ENCODE peak calls at places on chromosomes 12 and 14, in ten cellular contexts. One of them, this sample, is unnamed.

GRCh38 chr12:130713581-130713991 is 2.5 kb downstream of the RIMBP2 start:
- DNase-seq in C1 segment of cervical spinal cord: no peak
- DNase-seq in GM18507: no peak
- DNase-seq in WERI-Rb-1: peak; percentile 64
- DNase-seq in MG63: no peak
- DNase-seq in neural progenitor cell: no peak
- DNase-seq in activated naive CD8-positive, alpha-beta T cell treated with anti-CD3 and anti-CD28 coated beads, Interleukin-2, amount 50 U/mL, for 24 hours: no peak
- DNase-seq in natural killer cell: no peak
- DNase-seq in NAMALWA: no peak
- DNase-seq in heart left ventricle: peak; percentile 56
- DNase-seq in this sample: no peak

GRCh38 chr14:88844980-88845491 is 20.6 kb downstream of the TTC8 start:
- DNase-seq in neural progenitor cell: no peak
- DNase-seq in MG63: no peak
- DNase-seq in C1 segment of cervical spinal cord: no peak
- DNase-seq in natural killer cell: no peak
- DNase-seq in GM18507: no peak
- DNase-seq in NAMALWA: no peak
- DNase-seq in activated naive CD8-positive, alpha-beta T cell treated with anti-CD3 and anti-CD28 coated beads, Interleukin-2, amount 50 U/mL, for 24 hours: no peak
- DNase-seq in WERI-Rb-1: no peak
- DNase-seq in heart left ventricle: no peak
- DNase-seq in this sample: no peak

GRCh38 chr12:76303365-76303764 is 44.9 kb downstream of the BBS10 start:
- DNase-seq in neural progenitor cell: no peak
- DNase-seq in heart left ventricle: no peak
- DNase-seq in GM18507: no peak
- DNase-seq in C1 segment of cervical spinal cord: no peak
- DNase-seq in activated naive CD8-positive, alpha-beta T cell treated with anti-CD3 and anti-CD28 coated beads, Interleukin-2, amount 50 U/mL, for 24 hours: no peak
- DNase-seq in NAMALWA: no peak
- DNase-seq in MG63: peak; percentile 30
- DNase-seq in WERI-Rb-1: no peak
- DNase-seq in natural killer cell: no peak
- DNase-seq in this sample: no peak

GRCh38 chr12:98221243-98221808 is 294.1 kb upstream of the TMPO start:
- DNase-seq in natural killer cell: no peak
- DNase-seq in heart left ventricle: no peak
- DNase-seq in activated naive CD8-positive, alpha-beta T cell treated with anti-CD3 and anti-CD28 coated beads, Interleukin-2, amount 50 U/mL, for 24 hours: no peak
- DNase-seq in MG63: no peak
- DNase-seq in WERI-Rb-1: no peak
- DNase-seq in NAMALWA: no peak
- DNase-seq in C1 segment of cervical spinal cord: no peak
- DNase-seq in GM18507: no peak
- DNase-seq in neural progenitor cell: peak; percentile 4
- DNase-seq in this sample: no peak

GRCh38 chr12:97535582-97535981 is 73.0 kb downstream of the RMST start:
- DNase-seq in neural progenitor cell: no peak
- DNase-seq in C1 segment of cervical spinal cord: no peak
- DNase-seq in heart left ventricle: no peak
- DNase-seq in natural killer cell: no peak
- DNase-seq in MG63: no peak
- DNase-seq in WERI-Rb-1: no peak
- DNase-seq in GM18507: no peak
- DNase-seq in activated naive CD8-positive, alpha-beta T cell treated with anti-CD3 and anti-CD28 coated beads, Interleukin-2, amount 50 U/mL, for 24 hours: no peak
- DNase-seq in NAMALWA: no peak
- DNase-seq in this sample: no peak

GRCh38 chr14:65219353-65219752 is 117.0 kb upstream of the MAX start:
- DNase-seq in GM18507: no peak
- DNase-seq in activated naive CD8-positive, alpha-beta T cell treated with anti-CD3 and anti-CD28 coated beads, Interleukin-2, amount 50 U/mL, for 24 hours: no peak
- DNase-seq in heart left ventricle: no peak
- DNase-seq in NAMALWA: no peak
- DNase-seq in neural progenitor cell: no peak
- DNase-seq in natural killer cell: no peak
- DNase-seq in MG63: no peak
- DNase-seq in C1 segment of cervical spinal cord: no peak
- DNase-seq in WERI-Rb-1: no peak
- DNase-seq in this sample: no peak

GRCh38 chr12:86698581-86698980 is 442.4 kb upstream of the MGAT4C start:
- DNase-seq in GM18507: no peak
- DNase-seq in heart left ventricle: no peak
- DNase-seq in natural killer cell: no peak
- DNase-seq in WERI-Rb-1: no peak
- DNase-seq in activated naive CD8-positive, alpha-beta T cell treated with anti-CD3 and anti-CD28 coated beads, Interleukin-2, amount 50 U/mL, for 24 hours: no peak
- DNase-seq in MG63: no peak
- DNase-seq in NAMALWA: no peak
- DNase-seq in neural progenitor cell: no peak
- DNase-seq in C1 segment of cervical spinal cord: no peak
- DNase-seq in this sample: no peak

GRCh38 chr12:2284321-2284813 is 231.6 kb downstream of the CACNA1C start:
- DNase-seq in heart left ventricle: no peak
- DNase-seq in GM18507: no peak
- DNase-seq in neural progenitor cell: no peak
- DNase-seq in WERI-Rb-1: no peak
- DNase-seq in NAMALWA: no peak
- DNase-seq in C1 segment of cervical spinal cord: no peak
- DNase-seq in activated naive CD8-positive, alpha-beta T cell treated with anti-CD3 and anti-CD28 coated beads, Interleukin-2, amount 50 U/mL, for 24 hours: no peak
- DNase-seq in natural killer cell: no peak
- DNase-seq in MG63: peak; percentile 76
- DNase-seq in this sample: no peak

GRCh38 chr12:124293286-124294003 is 1.4 kb upstream of the RFLNA start:
- DNase-seq in GM18507: no peak
- DNase-seq in NAMALWA: no peak
- DNase-seq in C1 segment of cervical spinal cord: no peak
- DNase-seq in natural killer cell: no peak
- DNase-seq in WERI-Rb-1: no peak
- DNase-seq in MG63: no peak
- DNase-seq in neural progenitor cell: no peak
- DNase-seq in activated naive CD8-positive, alpha-beta T cell treated with anti-CD3 and anti-CD28 coated beads, Interleukin-2, amount 50 U/mL, for 24 hours: no peak
- DNase-seq in heart left ventricle: no peak
- DNase-seq in this sample: no peak

GRCh38 chr12:2332266-2332665 is 279.5 kb downstream of the CACNA1C start:
- DNase-seq in GM18507: no peak
- DNase-seq in WERI-Rb-1: no peak
- DNase-seq in NAMALWA: no peak
- DNase-seq in C1 segment of cervical spinal cord: no peak
- DNase-seq in MG63: no peak
- DNase-seq in heart left ventricle: no peak
- DNase-seq in activated naive CD8-positive, alpha-beta T cell treated with anti-CD3 and anti-CD28 coated beads, Interleukin-2, amount 50 U/mL, for 24 hours: no peak
- DNase-seq in natural killer cell: no peak
- DNase-seq in neural progenitor cell: no peak
- DNase-seq in this sample: no peak

GRCh38 chr12:89709994-89710872 is 1.6 kb upstream of the ATP2B1 start:
- DNase-seq in heart left ventricle: peak; percentile 85
- DNase-seq in MG63: peak; percentile 63
- DNase-seq in GM18507: peak; percentile 18
- DNase-seq in C1 segment of cervical spinal cord: no peak
- DNase-seq in activated naive CD8-positive, alpha-beta T cell treated with anti-CD3 and anti-CD28 coated beads, Interleukin-2, amount 50 U/mL, for 24 hours: peak; percentile 58
- DNase-seq in natural killer cell: no peak
- DNase-seq in NAMALWA: no peak
- DNase-seq in neural progenitor cell: peak; percentile 77
- DNase-seq in WERI-Rb-1: peak; percentile 67
- DNase-seq in this sample: peak; percentile 46

GRCh38 chr14:35161231-35161630 is 38.9 kb downstream of the PRORP start:
- DNase-seq in MG63: no peak
- DNase-seq in heart left ventricle: no peak
- DNase-seq in NAMALWA: no peak
- DNase-seq in neural progenitor cell: no peak
- DNase-seq in C1 segment of cervical spinal cord: no peak
- DNase-seq in natural killer cell: no peak
- DNase-seq in GM18507: no peak
- DNase-seq in WERI-Rb-1: no peak
- DNase-seq in activated naive CD8-positive, alpha-beta T cell treated with anti-CD3 and anti-CD28 coated beads, Interleukin-2, amount 50 U/mL, for 24 hours: no peak
- DNase-seq in this sample: no peak

GRCh38 chr14:76227450-76228050 is 75.8 kb downstream of the GPATCH2L start:
- DNase-seq in MG63: no peak
- DNase-seq in neural progenitor cell: no peak
- DNase-seq in C1 segment of cervical spinal cord: no peak
- DNase-seq in heart left ventricle: no peak
- DNase-seq in WERI-Rb-1: no peak
- DNase-seq in NAMALWA: no peak
- DNase-seq in natural killer cell: no peak
- DNase-seq in GM18507: no peak
- DNase-seq in activated naive CD8-positive, alpha-beta T cell treated with anti-CD3 and anti-CD28 coated beads, Interleukin-2, amount 50 U/mL, for 24 hours: no peak
- DNase-seq in this sample: no peak

GRCh38 chr12:28010036-28010435 is 37.5 kb upstream of the PTHLH start:
- DNase-seq in heart left ventricle: no peak
- DNase-seq in C1 segment of cervical spinal cord: no peak
- DNase-seq in NAMALWA: no peak
- DNase-seq in activated naive CD8-positive, alpha-beta T cell treated with anti-CD3 and anti-CD28 coated beads, Interleukin-2, amount 50 U/mL, for 24 hours: no peak
- DNase-seq in WERI-Rb-1: no peak
- DNase-seq in neural progenitor cell: no peak
- DNase-seq in MG63: no peak
- DNase-seq in natural killer cell: no peak
- DNase-seq in GM18507: no peak
- DNase-seq in this sample: no peak

GRCh38 chr12:40013847-40014246 is 92.0 kb downstream of the SLC2A13 start:
- DNase-seq in C1 segment of cervical spinal cord: no peak
- DNase-seq in GM18507: no peak
- DNase-seq in MG63: no peak
- DNase-seq in NAMALWA: no peak
- DNase-seq in neural progenitor cell: no peak
- DNase-seq in WERI-Rb-1: no peak
- DNase-seq in natural killer cell: no peak
- DNase-seq in activated naive CD8-positive, alpha-beta T cell treated with anti-CD3 and anti-CD28 coated beads, Interleukin-2, amount 50 U/mL, for 24 hours: no peak
- DNase-seq in heart left ventricle: no peak
- DNase-seq in this sample: no peak

GRCh38 chr12:133235401-133236112 is at the start of gene ANHX:
- DNase-seq in C1 segment of cervical spinal cord: no peak
- DNase-seq in WERI-Rb-1: no peak
- DNase-seq in natural killer cell: no peak
- DNase-seq in MG63: no peak
- DNase-seq in NAMALWA: no peak
- DNase-seq in heart left ventricle: no peak
- DNase-seq in neural progenitor cell: no peak
- DNase-seq in activated naive CD8-positive, alpha-beta T cell treated with anti-CD3 and anti-CD28 coated beads, Interleukin-2, amount 50 U/mL, for 24 hours: no peak
- DNase-seq in GM18507: no peak
- DNase-seq in this sample: no peak

GRCh38 chr12:123270380-123271181 is 1.1 kb downstream of the CDK2AP1 start:
- DNase-seq in NAMALWA: no peak
- DNase-seq in C1 segment of cervical spinal cord: peak; percentile 74
- DNase-seq in natural killer cell: no peak
- DNase-seq in neural progenitor cell: peak; percentile 42
- DNase-seq in activated naive CD8-positive, alpha-beta T cell treated with anti-CD3 and anti-CD28 coated beads, Interleukin-2, amount 50 U/mL, for 24 hours: peak; percentile 43
- DNase-seq in WERI-Rb-1: no peak
- DNase-seq in MG63: peak; percentile 40
- DNase-seq in heart left ventricle: peak; percentile 72
- DNase-seq in GM18507: no peak
- DNase-seq in this sample: no peak

GRCh38 chr14:61894452-61895077 is 132.3 kb downstream of the SNAPC1 start:
- DNase-seq in MG63: peak; percentile 35
- DNase-seq in neural progenitor cell: peak; percentile 85
- DNase-seq in WERI-Rb-1: peak; percentile 74
- DNase-seq in activated naive CD8-positive, alpha-beta T cell treated with anti-CD3 and anti-CD28 coated beads, Interleukin-2, amount 50 U/mL, for 24 hours: peak; percentile 73
- DNase-seq in natural killer cell: peak; percentile 32
- DNase-seq in C1 segment of cervical spinal cord: peak; percentile 1
- DNase-seq in heart left ventricle: no peak
- DNase-seq in GM18507: peak; percentile 15
- DNase-seq in NAMALWA: peak; percentile 58
- DNase-seq in this sample: peak; percentile 33

GRCh38 chr12:124399622-124400021 is 104.7 kb downstream of the RFLNA start:
- DNase-seq in MG63: no peak
- DNase-seq in WERI-Rb-1: peak; percentile 27
- DNase-seq in C1 segment of cervical spinal cord: no peak
- DNase-seq in activated naive CD8-positive, alpha-beta T cell treated with anti-CD3 and anti-CD28 coated beads, Interleukin-2, amount 50 U/mL, for 24 hours: peak; percentile 25
- DNase-seq in heart left ventricle: no peak
- DNase-seq in NAMALWA: peak; percentile 58
- DNase-seq in neural progenitor cell: peak; percentile 71
- DNase-seq in GM18507: peak; percentile 50
- DNase-seq in natural killer cell: no peak
- DNase-seq in this sample: no peak

GRCh38 chr12:52280319-52280795 is 5.9 kb downstream of the KRT86 start:
- DNase-seq in NAMALWA: no peak
- DNase-seq in WERI-Rb-1: no peak
- DNase-seq in MG63: peak; percentile 97
- DNase-seq in C1 segment of cervical spinal cord: no peak
- DNase-seq in heart left ventricle: no peak
- DNase-seq in GM18507: no peak
- DNase-seq in activated naive CD8-positive, alpha-beta T cell treated with anti-CD3 and anti-CD28 coated beads, Interleukin-2, amount 50 U/mL, for 24 hours: no peak
- DNase-seq in natural killer cell: no peak
- DNase-seq in neural progenitor cell: no peak
- DNase-seq in this sample: no peak

GRCh38 chr12:42024495-42024830 is 120.2 kb downstream of the GXYLT1 start:
- DNase-seq in NAMALWA: no peak
- DNase-seq in GM18507: no peak
- DNase-seq in neural progenitor cell: no peak
- DNase-seq in activated naive CD8-positive, alpha-beta T cell treated with anti-CD3 and anti-CD28 coated beads, Interleukin-2, amount 50 U/mL, for 24 hours: no peak
- DNase-seq in C1 segment of cervical spinal cord: no peak
- DNase-seq in MG63: no peak
- DNase-seq in WERI-Rb-1: no peak
- DNase-seq in heart left ventricle: no peak
- DNase-seq in natural killer cell: no peak
- DNase-seq in this sample: no peak

GRCh38 chr12:89775336-89776005 is 66.8 kb upstream of the ATP2B1 start:
- DNase-seq in heart left ventricle: no peak
- DNase-seq in WERI-Rb-1: no peak
- DNase-seq in C1 segment of cervical spinal cord: no peak
- DNase-seq in GM18507: no peak
- DNase-seq in NAMALWA: no peak
- DNase-seq in activated naive CD8-positive, alpha-beta T cell treated with anti-CD3 and anti-CD28 coated beads, Interleukin-2, amount 50 U/mL, for 24 hours: no peak
- DNase-seq in natural killer cell: no peak
- DNase-seq in MG63: no peak
- DNase-seq in neural progenitor cell: no peak
- DNase-seq in this sample: no peak

GRCh38 chr14:73935666-73936065 is 14.2 kb downstream of the FAM161B start:
- DNase-seq in NAMALWA: peak; percentile 37
- DNase-seq in heart left ventricle: no peak
- DNase-seq in C1 segment of cervical spinal cord: no peak
- DNase-seq in MG63: no peak
- DNase-seq in GM18507: no peak
- DNase-seq in natural killer cell: no peak
- DNase-seq in neural progenitor cell: no peak
- DNase-seq in WERI-Rb-1: no peak
- DNase-seq in activated naive CD8-positive, alpha-beta T cell treated with anti-CD3 and anti-CD28 coated beads, Interleukin-2, amount 50 U/mL, for 24 hours: no peak
- DNase-seq in this sample: no peak

GRCh38 chr14:92897922-92898599 is 24.9 kb upstream of the CHGA start:
- DNase-seq in activated naive CD8-positive, alpha-beta T cell treated with anti-CD3 and anti-CD28 coated beads, Interleukin-2, amount 50 U/mL, for 24 hours: peak; percentile 55
- DNase-seq in MG63: no peak
- DNase-seq in C1 segment of cervical spinal cord: no peak
- DNase-seq in heart left ventricle: no peak
- DNase-seq in neural progenitor cell: no peak
- DNase-seq in WERI-Rb-1: no peak
- DNase-seq in natural killer cell: no peak
- DNase-seq in NAMALWA: no peak
- DNase-seq in GM18507: no peak
- DNase-seq in this sample: no peak

GRCh38 chr14:102591372-102591943 is 991 bp upstream of the RCOR1 start:
- DNase-seq in natural killer cell: peak; percentile 37
- DNase-seq in C1 segment of cervical spinal cord: peak; percentile 69
- DNase-seq in neural progenitor cell: peak; percentile 70
- DNase-seq in NAMALWA: peak; percentile 70
- DNase-seq in GM18507: no peak
- DNase-seq in activated naive CD8-positive, alpha-beta T cell treated with anti-CD3 and anti-CD28 coated beads, Interleukin-2, amount 50 U/mL, for 24 hours: peak; percentile 47
- DNase-seq in WERI-Rb-1: peak; percentile 18
- DNase-seq in heart left ventricle: peak; percentile 67
- DNase-seq in MG63: peak; percentile 21
- DNase-seq in this sample: peak; percentile 20

GRCh38 chr14:89455412-89455811 is 38.4 kb upstream of the FOXN3 start:
- DNase-seq in natural killer cell: no peak
- DNase-seq in NAMALWA: no peak
- DNase-seq in activated naive CD8-positive, alpha-beta T cell treated with anti-CD3 and anti-CD28 coated beads, Interleukin-2, amount 50 U/mL, for 24 hours: no peak
- DNase-seq in MG63: no peak
- DNase-seq in C1 segment of cervical spinal cord: no peak
- DNase-seq in WERI-Rb-1: peak; percentile 52
- DNase-seq in neural progenitor cell: peak; percentile 13
- DNase-seq in GM18507: no peak
- DNase-seq in heart left ventricle: no peak
- DNase-seq in this sample: no peak

GRCh38 chr14:51410846-51411245 is 170.8 kb downstream of the TMX1 start:
- DNase-seq in natural killer cell: no peak
- DNase-seq in heart left ventricle: no peak
- DNase-seq in MG63: no peak
- DNase-seq in C1 segment of cervical spinal cord: no peak
- DNase-seq in activated naive CD8-positive, alpha-beta T cell treated with anti-CD3 and anti-CD28 coated beads, Interleukin-2, amount 50 U/mL, for 24 hours: no peak
- DNase-seq in WERI-Rb-1: no peak
- DNase-seq in NAMALWA: no peak
- DNase-seq in GM18507: no peak
- DNase-seq in neural progenitor cell: no peak
- DNase-seq in this sample: no peak

GRCh38 chr14:81826080-81826479 is 292.4 kb upstream of the SEL1L start:
- DNase-seq in neural progenitor cell: no peak
- DNase-seq in C1 segment of cervical spinal cord: no peak
- DNase-seq in heart left ventricle: no peak
- DNase-seq in activated naive CD8-positive, alpha-beta T cell treated with anti-CD3 and anti-CD28 coated beads, Interleukin-2, amount 50 U/mL, for 24 hours: no peak
- DNase-seq in natural killer cell: no peak
- DNase-seq in MG63: no peak
- DNase-seq in GM18507: no peak
- DNase-seq in NAMALWA: no peak
- DNase-seq in WERI-Rb-1: no peak
- DNase-seq in this sample: no peak

This sample was measured in progenitor cell of endocrine pancreas.